ENCODE peak calls at places on chromosome 16, in eight cellular contexts. G, S, U, W, A, B, T and Q are unnamed samples.

GRCh38 chr16:56032072-56032471 is 156.9 kb upstream of the CES5A start:
- DNase-seq in B (no peak), A (no peak), W (no peak), S (no peak), G (no peak), T (no peak), U (no peak), Q (no peak)

GRCh38 chr16:57341441-57342303 is 16.9 kb upstream of the CCL22 start:
- DNase-seq in G (no peak), B (peak), U (peak), T (no peak), S (peak), A (peak), W (peak), Q (no peak)

GRCh38 chr16:57867000-57867561 is 64.8 kb upstream of the KIFC3 start:
- DNase-seq in B (no peak), U (no peak), S (no peak), A (no peak), W (no peak), T (no peak), G (no peak), Q (no peak)

GRCh38 chr16:66979011-66979717 is 9.2 kb upstream of the CES4A start:
- DNase-seq in U (no peak), G (peak), W (no peak), S (peak), A (peak), T (no peak), B (no peak), Q (no peak)

GRCh38 chr16:66278604-66279262 is 87.8 kb upstream of the CDH5 start:
- DNase-seq in G (no peak), A (no peak), U (no peak), B (no peak), S (no peak), W (peak), T (no peak), Q (no peak)

GRCh38 chr16:21302454-21302853 is 24.4 kb upstream of the CRYM start:
- DNase-seq in T (no peak), S (peak), W (no peak), B (no peak), A (no peak), U (no peak), G (no peak), Q (no peak)

GRCh38 chr16:28307936-28308335 is 15.6 kb downstream of the SBK1 start:
- DNase-seq in A (no peak), W (no peak), S (no peak), B (no peak), U (no peak), T (no peak), G (no peak), Q (no peak)

GRCh38 chr16:31458835-31459721 is at the start of gene ARMC5:
- DNase-seq in G (peak), U (peak), A (peak), W (peak), T (peak), S (peak), B (peak), Q (peak)

GRCh38 chr16:83714286-83714685 is 93.5 kb upstream of the HSBP1 start:
- DNase-seq in S (no peak), A (no peak), W (no peak), T (no peak), G (no peak), B (no peak), U (no peak), Q (no peak)

GRCh38 chr16:12496181-12496580 is 307.5 kb downstream of the CPPED1 start:
- DNase-seq in U (no peak), T (no peak), W (no peak), S (no peak), B (no peak), A (no peak), G (no peak), Q (no peak)

GRCh38 chr16:66207864-66208226 is 158.6 kb upstream of the CDH5 start:
- DNase-seq in A (no peak), T (no peak), G (no peak), U (no peak), W (no peak), B (no peak), S (no peak), Q (no peak)

GRCh38 chr16:85659805-85660511 is 28.8 kb downstream of the GINS2 start:
- DNase-seq in U (no peak), T (peak), B (peak), S (peak), W (peak), G (peak), A (no peak), Q (no peak)

GRCh38 chr16:46720619-46721018 is 27.5 kb downstream of the MYLK3 start:
- DNase-seq in U (no peak), A (no peak), G (no peak), W (no peak), T (no peak), S (no peak), B (no peak), Q (no peak)

GRCh38 chr16:65281636-65282035 is 159.8 kb upstream of the CDH11 start:
- DNase-seq in U (no peak), W (no peak), A (no peak), G (no peak), T (no peak), S (no peak), B (no peak), Q (no peak)

GRCh38 chr16:67726106-67727034 is 7.3 kb upstream of the GFOD2 start:
- DNase-seq in A (no peak), S (peak), G (no peak), B (peak), T (no peak), W (no peak), U (no peak), Q (no peak)

GRCh38 chr16:27264151-27264550 is 4.4 kb downstream of the NSMCE1 start:
- DNase-seq in B (peak), U (peak), G (no peak), W (no peak), S (peak), A (no peak), T (no peak), Q (no peak)

GRCh38 chr16:83878838-83879237 is 20.1 kb upstream of the MLYCD start:
- DNase-seq in W (peak), A (peak), T (no peak), G (no peak), U (no peak), B (peak), S (peak), Q (no peak)

GRCh38 chr16:47848481-47849109 is 307.2 kb downstream of the ABCC12 start:
- DNase-seq in T (no peak), G (no peak), S (peak), B (peak), W (no peak), U (no peak), A (peak), Q (peak)

GRCh38 chr16:12539185-12539929 is 264.3 kb downstream of the CPPED1 start:
- DNase-seq in U (peak), G (no peak), S (peak), W (no peak), A (peak), T (no peak), B (peak), Q (no peak)

GRCh38 chr16:31486036-31486435 is 3.1 kb downstream of the SLC5A2 start:
- DNase-seq in T (no peak), W (no peak), S (no peak), U (no peak), B (no peak), G (no peak), A (no peak), Q (no peak)

GRCh38 chr16:87463722-87464690 is 28.8 kb downstream of the ZCCHC14 start:
- DNase-seq in S (peak), U (no peak), A (no peak), T (no peak), G (no peak), W (no peak), B (peak), Q (no peak)

GRCh38 chr16:12551946-12552345 is 251.7 kb downstream of the CPPED1 start:
- DNase-seq in A (no peak), U (no peak), T (no peak), W (no peak), B (no peak), S (no peak), G (no peak), Q (no peak)

GRCh38 chr16:28875134-28876015 is 2.9 kb upstream of the ATP2A1 start:
- DNase-seq in W (no peak), B (no peak), S (no peak), A (no peak), G (no peak), U (no peak), T (no peak), Q (no peak)

GRCh38 chr16:24010440-24011089 is 174.8 kb downstream of the PRKCB start:
- DNase-seq in B (peak), W (peak), G (peak), S (peak), A (peak), T (peak), U (peak), Q (peak)

GRCh38 chr16:66366433-66367299 is at the start of gene CDH5:
- DNase-seq in W (peak), U (no peak), G (peak), A (no peak), T (no peak), S (peak), B (no peak), Q (no peak)

GRCh38 chr16:84879569-84880487 is 60.0 kb downstream of the CRISPLD2 start:
- DNase-seq in G (peak), B (no peak), T (no peak), W (peak), A (no peak), U (no peak), S (no peak), Q (no peak)

GRCh38 chr16:87047221-87048037 is 269.8 kb downstream of the C16orf95 start:
- DNase-seq in U (no peak), S (no peak), G (no peak), A (no peak), T (no peak), W (no peak), B (no peak), Q (no peak)

GRCh38 chr16:75526032-75526790 is 9.7 kb downstream of the CHST5 start:
- DNase-seq in W (no peak), G (no peak), T (no peak), S (no peak), A (no peak), B (no peak), U (no peak), Q (no peak)

GRCh38 chr16:29664133-29664912 is 1.3 kb downstream of the SPN start:
- DNase-seq in U (no peak), G (no peak), T (no peak), W (no peak), S (no peak), B (no peak), A (no peak), Q (no peak)

GRCh38 chr16:82965808-82966207 is 339.0 kb downstream of the CDH13 start:
- DNase-seq in W (no peak), G (no peak), A (no peak), B (no peak), U (no peak), T (no peak), S (no peak), Q (no peak)

GRCh38 chr16:11432856-11433395 is 87.7 kb downstream of the RMI2 start:
- DNase-seq in U (no peak), S (no peak), A (no peak), W (no peak), B (no peak), G (no peak), T (no peak), Q (no peak)

GRCh38 chr16:54342001-54342776 is 55.6 kb upstream of the IRX3 start:
- DNase-seq in W (no peak), U (no peak), T (no peak), G (no peak), B (no peak), S (peak), A (no peak), Q (no peak)

GRCh38 chr16:89303604-89304003 is 86.1 kb downstream of the ZNF778 start:
- DNase-seq in B (no peak), T (no peak), U (no peak), S (no peak), G (no peak), A (no peak), W (no peak), Q (no peak)

GRCh38 chr16:67150058-67150832 is 553 bp downstream of the B3GNT9 start:
- DNase-seq in B (no peak), G (peak), T (no peak), U (no peak), W (no peak), A (no peak), S (peak), Q (no peak)

GRCh38 chr16:55948230-55948629 is 73.1 kb upstream of the CES5A start:
- DNase-seq in B (no peak), A (no peak), G (no peak), S (no peak), W (no peak), T (no peak), U (no peak), Q (no peak)

GRCh38 chr16:11097094-11097781 is 152.9 kb downstream of the CLEC16A start:
- DNase-seq in A (no peak), S (no peak), G (no peak), U (no peak), W (no peak), B (no peak), T (no peak), Q (no peak)